ENCODE peak calls at places on chromosomes 3 and 15, in five cellular contexts. S, E, T, Q and B are unnamed samples.

GRCh38 chr15:57019496-57020160 is 101.2 kb downstream of the TCF12 start:
- DNase-seq in S (no peak), E (no peak), T (no peak), Q (no peak), B (no peak)

GRCh38 chr15:33160054-33160453 is 34.5 kb downstream of the FMN1 start:
- DNase-seq in S (no peak), E (no peak), T (no peak), Q (no peak), B (no peak)

GRCh38 chr15:41854443-41854842 is 15.8 kb downstream of the PLA2G4B start:
- DNase-seq in S (peak; percentile 38), E (no peak), T (no peak), Q (no peak), B (no peak)

GRCh38 chr3:13075318-13075717 is 2.1 kb upstream of the IQSEC1 start:
- DNase-seq in S (no peak), E (peak; percentile 49), T (no peak), Q (no peak), B (no peak)

GRCh38 chr3:66113542-66113941 is 74.8 kb upstream of the MAGI1 start:
- DNase-seq in S (no peak), E (no peak), T (no peak), Q (no peak), B (no peak)

GRCh38 chr3:87336761-87337160 is 60.4 kb upstream of the POU1F1 start:
- DNase-seq in S (no peak), E (no peak), T (no peak), Q (no peak), B (no peak)

GRCh38 chr3:158773166-158773565 is 28.7 kb upstream of the MFSD1 start:
- DNase-seq in S (no peak), E (no peak), T (no peak), Q (no peak), B (no peak)

GRCh38 chr15:92155941-92156340 is 237.7 kb upstream of the ST8SIA2 start:
- DNase-seq in S (no peak), E (no peak), T (no peak), Q (no peak), B (no peak)

GRCh38 chr15:83205725-83206324 is 1.8 kb downstream of the HDGFL3 start:
- DNase-seq in S (no peak), E (peak; percentile 21), T (no peak), Q (peak; percentile 97), B (no peak)

GRCh38 chr3:15292765-15293522 is 39.4 kb downstream of the SH3BP5 start:
- DNase-seq in S (no peak), E (peak; percentile 52), T (peak; percentile 32), Q (peak; percentile 69), B (no peak)

GRCh38 chr3:105798381-105798934 is 70.4 kb downstream of the CBLB start:
- DNase-seq in S (no peak), E (no peak), T (no peak), Q (no peak), B (no peak)

GRCh38 chr3:82165266-82165665 is 403.8 kb upstream of the GBE1 start:
- DNase-seq in S (no peak), E (no peak), T (no peak), Q (no peak), B (no peak)

GRCh38 chr15:84391191-84391590 is 155.6 kb downstream of the GOLGA6L4 start:
- DNase-seq in S (no peak), E (no peak), T (no peak), Q (no peak), B (no peak)

GRCh38 chr15:72358532-72359180 is 17.2 kb downstream of the HEXA start:
- DNase-seq in S (no peak), E (peak; percentile 37), T (peak; percentile 30), Q (peak; percentile 59), B (peak; percentile 93)

GRCh38 chr3:13050446-13050845 is 22.8 kb downstream of the IQSEC1 start:
- DNase-seq in S (no peak), E (no peak), T (no peak), Q (no peak), B (no peak)

GRCh38 chr15:39192376-39192775 is 388.5 kb upstream of the THBS1 start:
- DNase-seq in S (no peak), E (no peak), T (no peak), Q (no peak), B (no peak)

GRCh38 chr15:39191871-39192281 is 389.0 kb upstream of the THBS1 start:
- DNase-seq in S (no peak), E (no peak), T (no peak), Q (no peak), B (no peak)

GRCh38 chr15:39184701-39185390 is 396.0 kb upstream of the THBS1 start:
- DNase-seq in S (no peak), E (no peak), T (no peak), Q (no peak), B (no peak)

GRCh38 chr15:39188314-39188713 is 392.6 kb upstream of the THBS1 start:
- DNase-seq in S (no peak), E (no peak), T (no peak), Q (no peak), B (no peak)

GRCh38 chr15:39188930-39189329 is 391.9 kb upstream of the THBS1 start:
- DNase-seq in S (no peak), E (peak; percentile 15), T (no peak), Q (peak; percentile 53), B (peak; percentile 37)
- H3K4me3 ChIP-seq in S (no peak overlapping the region), E (no peak overlapping the region), T (no peak overlapping the region), Q (no peak overlapping the region), B (no peak overlapping the region)

GRCh38 chr3:98518816-98519215 is 3.9 kb downstream of the CLDND1 start:
- DNase-seq in S (no peak), E (no peak), T (no peak), Q (no peak), B (no peak)

GRCh38 chr3:98525494-98525893 is 2.8 kb upstream of the CLDND1 start:
- DNase-seq in S (no peak), E (no peak), T (no peak), Q (no peak), B (no peak)

GRCh38 chr3:98519351-98519750 is 3.4 kb downstream of the CLDND1 start:
- DNase-seq in S (no peak), E (no peak), T (no peak), Q (no peak), B (no peak)

GRCh38 chr3:98522538-98523281 is at the start of gene CLDND1:
- DNase-seq in S (peak; percentile 100), E (peak; percentile 97), T (peak; percentile 98), Q (peak; percentile 98), B (peak; percentile 99)

DNA sequence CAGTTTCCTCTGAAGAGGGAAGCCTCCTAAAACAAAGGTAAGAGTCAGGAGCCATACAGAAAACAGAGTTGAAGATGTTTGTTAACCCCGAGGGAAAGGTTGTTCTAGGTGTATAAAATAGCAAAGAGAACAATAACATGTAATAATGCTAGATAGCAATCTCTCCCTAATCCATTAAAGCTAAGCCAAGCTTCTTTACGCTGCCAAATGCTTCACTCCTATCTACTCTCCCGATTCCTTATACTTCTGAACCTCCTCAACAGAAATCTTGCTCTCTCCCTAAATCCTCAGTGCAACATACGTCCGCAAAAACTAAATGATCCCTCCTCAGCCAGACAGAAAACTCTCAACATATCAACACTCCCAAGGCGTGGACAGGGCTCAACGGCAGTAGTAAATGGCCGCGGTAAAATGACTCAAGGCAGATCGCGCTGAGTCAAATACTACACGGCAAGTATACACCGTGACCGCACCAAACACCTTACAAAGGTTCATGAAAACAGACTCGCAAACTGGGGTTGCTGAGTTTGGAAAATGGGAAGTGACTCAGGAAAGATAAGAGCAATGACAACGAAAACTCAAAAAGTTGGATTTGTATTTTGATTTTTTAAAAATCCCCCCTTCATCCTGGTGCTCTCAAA is 685 bp downstream of the CLDND1 start:
- DNase-seq in S (no peak), E (peak; percentile 70), T (peak; percentile 58), Q (peak; percentile 74), B (no peak)
- TF ChIP-seq POLR2A in S (no peak), E (no peak), T (no peak), Q (no peak), B (no peak)

GRCh38 chr3:53230789-53231188 is 25.0 kb downstream of the TKT start:
- DNase-seq in S (no peak), E (no peak), T (no peak), Q (no peak), B (no peak)

GRCh38 chr3:53229606-53230005 is 26.2 kb downstream of the TKT start:
- DNase-seq in S (no peak), E (no peak), T (no peak), Q (no peak), B (no peak)

GRCh38 chr3:53230041-53230621 is 25.7 kb downstream of the TKT start:
- DNase-seq in S (no peak), E (no peak), T (no peak), Q (no peak), B (no peak)

GRCh38 chr3:53232641-53233377 is 23.0 kb downstream of the TKT start:
- DNase-seq in S (no peak), E (no peak), T (no peak), Q (no peak), B (no peak)

GRCh38 chr3:53231532-53232511 is 24.0 kb downstream of the TKT start:
- DNase-seq in S (no peak), E (no peak), T (no peak), Q (no peak), B (no peak)
- TF ChIP-seq CTCF in S (no peak), E (no peak), T (no peak), Q (peak; percentile 27), B (no peak)

DNA sequence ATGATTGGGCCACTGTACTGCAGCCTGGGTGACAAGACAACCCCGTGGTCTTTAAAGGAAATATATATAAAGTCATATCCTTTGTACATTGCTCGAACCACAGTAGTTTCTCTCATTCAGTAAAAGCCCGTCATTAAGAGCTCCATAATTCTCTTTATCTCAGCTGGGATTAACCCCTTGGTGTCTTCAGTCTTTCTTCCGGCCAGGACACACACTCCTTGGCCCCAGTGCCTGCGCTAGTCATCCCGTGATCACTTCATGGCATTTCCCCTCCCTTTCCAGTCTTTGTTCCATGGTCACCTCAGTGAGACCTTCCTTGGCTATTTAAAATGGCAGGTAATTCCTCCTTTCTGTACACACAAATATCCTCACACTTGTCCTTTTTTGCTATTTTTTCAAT is 3.3 kb downstream of the RPL35A start:
- DNase-seq in S (no peak), E (no peak), T (no peak), Q (no peak), B (no peak)
- H3K4me3 ChIP-seq in S (no peak overlapping the region), E (no peak overlapping the region), T (no peak overlapping the region), Q (no peak overlapping the region), B (no peak overlapping the region)

GRCh38 chr3:8444883-8445282 is 56.7 kb upstream of the LMCD1 start:
- DNase-seq in S (no peak), E (no peak), T (no peak), Q (no peak), B (no peak)

GRCh38 chr3:8441969-8442559 is 59.6 kb upstream of the LMCD1 start:
- DNase-seq in S (no peak), E (peak; percentile 49), T (no peak), Q (peak; percentile 76), B (peak; percentile 25)

GRCh38 chr3:8442993-8443670 is 58.5 kb upstream of the LMCD1 start:
- DNase-seq in S (no peak), E (no peak), T (no peak), Q (peak; percentile 51), B (no peak)

GRCh38 chr3:8445861-8446260 is 55.8 kb upstream of the LMCD1 start:
- DNase-seq in S (no peak), E (no peak), T (no peak), Q (peak; percentile 99), B (no peak)

GRCh38 chr3:8443829-8444791 is 57.5 kb upstream of the LMCD1 start:
- DNase-seq in S (no peak), E (peak; percentile 99), T (peak; percentile 88), Q (peak; percentile 99), B (peak; percentile 65)
- TF ChIP-seq POLR2A in S (peak; percentile 55), E (peak; percentile 90), T (peak; percentile 24), Q (peak; percentile 88), B (no peak)